ENCODE peak calls at places on chromosomes 7 and 10, in five cellular contexts. P is SW 1271, V is HFFc6, M is NCI-H2081, K is cardiac fibroblast. F is an unnamed sample.

GRCh38 chr10:17643339-17643754 is 604 bp upstream of the STAM start:
- DNase-seq in K (peak), P (peak), V (peak), M (peak), F (no peak)

GRCh38 chr10:86946215-86947170 is 10.9 kb downstream of the MMRN2 start:
- DNase-seq in P (no peak), V (no peak), K (no peak), M (peak), F (no peak)

GRCh38 chr10:129365767-129366400 is 101.2 kb upstream of the MGMT start:
- DNase-seq in P (no peak), K (no peak), V (no peak), M (no peak), F (no peak)

GRCh38 chr7:14858410-14858809 is 44.1 kb downstream of the DGKB start:
- DNase-seq in K (no peak), V (no peak), P (no peak), M (peak), F (no peak)

GRCh38 chr10:96359616-96360015 is 814 bp upstream of the OPALIN start:
- DNase-seq in K (no peak), P (no peak), M (no peak), V (no peak), F (no peak)

GRCh38 chr7:143372070-143372469 is 9.1 kb upstream of the ZYX start:
- DNase-seq in P (no peak), K (peak), M (peak), V (no peak), F (no peak)

GRCh38 chr7:80593869-80594587 is 44.4 kb upstream of the CD36 start:
- DNase-seq in P (no peak), M (no peak), K (peak), V (no peak), F (no peak)

GRCh38 chr7:129127154-129127553 is 17.4 kb upstream of the TSPAN33 start:
- DNase-seq in V (no peak), K (no peak), M (no peak), P (no peak), F (no peak)

GRCh38 chr7:18019562-18019961 is 8.1 kb downstream of the PRPS1L1 start:
- DNase-seq in P (peak), K (peak), V (peak), M (no peak), F (no peak)

GRCh38 chr7:92665926-92666325 is 75.7 kb upstream of the FAM133B start:
- DNase-seq in P (no peak), K (no peak), M (no peak), V (no peak), F (no peak)

GRCh38 chr10:121880842-121881423 is 46.9 kb downstream of the ATE1 start:
- DNase-seq in P (no peak), V (no peak), M (no peak), K (peak), F (no peak)

GRCh38 chr7:112266595-112267270 is 60.2 kb downstream of the ZNF277 start:
- DNase-seq in P (no peak), M (no peak), K (peak), V (peak), F (no peak)

F was measured in T1000.